ENCODE peak calls at places on chromosomes 5 and 9, in ten cellular contexts. One of them, this sample, is unnamed.

GRCh38 chr9:70668751-70669150 is 254.3 kb upstream of the KLF9 start:
- DNase-seq in T47D: no peak
- DNase-seq in stimulated activated CD8-positive, alpha-beta memory T cell treated with anti-CD3 and anti-CD28 coated beads, Interleukin-7, amount 100 ng/mL, for 1 hour: no peak
- DNase-seq in naive B cell: no peak
- DNase-seq in GM23248: peak
- DNase-seq in WTC11: no peak
- DNase-seq in activated naive CD8-positive, alpha-beta T cell treated with anti-CD3 and anti-CD28 coated beads, Interleukin-2, amount 50 U/mL, for 24 hours: no peak
- DNase-seq in B cell: no peak
- DNase-seq in tibial nerve: no peak
- DNase-seq in aorta: no peak
- DNase-seq in this sample: no peak

GRCh38 chr5:37836173-37837100 is 3.4 kb downstream of the GDNF start:
- DNase-seq in T47D: no peak
- DNase-seq in aorta: peak
- DNase-seq in activated naive CD8-positive, alpha-beta T cell treated with anti-CD3 and anti-CD28 coated beads, Interleukin-2, amount 50 U/mL, for 24 hours: no peak
- DNase-seq in stimulated activated CD8-positive, alpha-beta memory T cell treated with anti-CD3 and anti-CD28 coated beads, Interleukin-7, amount 100 ng/mL, for 1 hour: no peak
- DNase-seq in tibial nerve: no peak
- DNase-seq in B cell: peak
- DNase-seq in WTC11: peak
- DNase-seq in naive B cell: no peak
- DNase-seq in GM23248: peak
- DNase-seq in this sample: no peak

GRCh38 chr9:129560849-129561248 is 60.1 kb downstream of the C9orf50 start:
- DNase-seq in B cell: no peak
- DNase-seq in tibial nerve: no peak
- DNase-seq in aorta: no peak
- DNase-seq in T47D: no peak
- DNase-seq in GM23248: no peak
- DNase-seq in WTC11: no peak
- DNase-seq in naive B cell: no peak
- DNase-seq in stimulated activated CD8-positive, alpha-beta memory T cell treated with anti-CD3 and anti-CD28 coated beads, Interleukin-7, amount 100 ng/mL, for 1 hour: no peak
- DNase-seq in activated naive CD8-positive, alpha-beta T cell treated with anti-CD3 and anti-CD28 coated beads, Interleukin-2, amount 50 U/mL, for 24 hours: no peak
- DNase-seq in this sample: peak

GRCh38 chr9:18793122-18793521 is 239.9 kb downstream of the SAXO1 start:
- DNase-seq in B cell: no peak
- DNase-seq in aorta: no peak
- DNase-seq in WTC11: no peak
- DNase-seq in GM23248: no peak
- DNase-seq in T47D: no peak
- DNase-seq in tibial nerve: no peak
- DNase-seq in stimulated activated CD8-positive, alpha-beta memory T cell treated with anti-CD3 and anti-CD28 coated beads, Interleukin-7, amount 100 ng/mL, for 1 hour: no peak
- DNase-seq in activated naive CD8-positive, alpha-beta T cell treated with anti-CD3 and anti-CD28 coated beads, Interleukin-2, amount 50 U/mL, for 24 hours: no peak
- DNase-seq in naive B cell: no peak
- DNase-seq in this sample: no peak

GRCh38 chr5:42767491-42768105 is 11.0 kb downstream of the CCDC152 start:
- DNase-seq in GM23248: peak
- DNase-seq in stimulated activated CD8-positive, alpha-beta memory T cell treated with anti-CD3 and anti-CD28 coated beads, Interleukin-7, amount 100 ng/mL, for 1 hour: no peak
- DNase-seq in T47D: no peak
- DNase-seq in tibial nerve: no peak
- DNase-seq in WTC11: no peak
- DNase-seq in activated naive CD8-positive, alpha-beta T cell treated with anti-CD3 and anti-CD28 coated beads, Interleukin-2, amount 50 U/mL, for 24 hours: no peak
- DNase-seq in B cell: no peak
- DNase-seq in naive B cell: peak
- DNase-seq in aorta: no peak
- DNase-seq in this sample: no peak

GRCh38 chr9:16062542-16063240 is 509.8 kb downstream of the CCDC171 start:
- DNase-seq in B cell: no peak
- DNase-seq in aorta: no peak
- DNase-seq in T47D: no peak
- DNase-seq in tibial nerve: no peak
- DNase-seq in GM23248: peak
- DNase-seq in activated naive CD8-positive, alpha-beta T cell treated with anti-CD3 and anti-CD28 coated beads, Interleukin-2, amount 50 U/mL, for 24 hours: peak
- DNase-seq in naive B cell: no peak
- DNase-seq in stimulated activated CD8-positive, alpha-beta memory T cell treated with anti-CD3 and anti-CD28 coated beads, Interleukin-7, amount 100 ng/mL, for 1 hour: no peak
- DNase-seq in WTC11: no peak
- DNase-seq in this sample: no peak

GRCh38 chr5:1882337-1883119 is at the start of gene IRX4:
- DNase-seq in aorta: peak
- DNase-seq in T47D: peak
- DNase-seq in B cell: peak
- DNase-seq in naive B cell: no peak
- DNase-seq in tibial nerve: no peak
- DNase-seq in GM23248: peak
- DNase-seq in activated naive CD8-positive, alpha-beta T cell treated with anti-CD3 and anti-CD28 coated beads, Interleukin-2, amount 50 U/mL, for 24 hours: no peak
- DNase-seq in stimulated activated CD8-positive, alpha-beta memory T cell treated with anti-CD3 and anti-CD28 coated beads, Interleukin-7, amount 100 ng/mL, for 1 hour: no peak
- DNase-seq in WTC11: peak
- DNase-seq in this sample: peak

GRCh38 chr5:104170906-104171305 is 608.3 kb upstream of the NUDT12 start:
- DNase-seq in activated naive CD8-positive, alpha-beta T cell treated with anti-CD3 and anti-CD28 coated beads, Interleukin-2, amount 50 U/mL, for 24 hours: no peak
- DNase-seq in GM23248: no peak
- DNase-seq in stimulated activated CD8-positive, alpha-beta memory T cell treated with anti-CD3 and anti-CD28 coated beads, Interleukin-7, amount 100 ng/mL, for 1 hour: no peak
- DNase-seq in B cell: no peak
- DNase-seq in aorta: no peak
- DNase-seq in naive B cell: no peak
- DNase-seq in WTC11: no peak
- DNase-seq in T47D: no peak
- DNase-seq in tibial nerve: no peak
- DNase-seq in this sample: no peak

This sample was measured in right lobe of liver.